ENCODE peak calls at places on chromosomes 13 and 19, in nine cellular contexts. One of them, this sample, is unnamed.

GRCh38 chr13:80048030-80048429 is 292.9 kb downstream of the SPRY2 start:
- DNase-seq in brain microvascular endothelial cell: no peak
- DNase-seq in thoracic aorta: no peak
- DNase-seq in left ventricle myocardium inferior: no peak
- DNase-seq in thyroid gland: no peak
- DNase-seq in psoas muscle: no peak
- DNase-seq in pancreas: no peak
- DNase-seq in breast epithelium: no peak
- DNase-seq in IMR-90: no peak
- DNase-seq in this sample: no peak

GRCh38 chr19:17243854-17244617 is 1.7 kb downstream of the NR2F6 start:
- DNase-seq in brain microvascular endothelial cell: no peak
- DNase-seq in thoracic aorta: no peak
- DNase-seq in left ventricle myocardium inferior: peak; percentile 75
- DNase-seq in thyroid gland: peak; percentile 72
- DNase-seq in psoas muscle: peak; percentile 69
- DNase-seq in pancreas: peak; percentile 66
- DNase-seq in breast epithelium: no peak
- DNase-seq in IMR-90: peak; percentile 20
- DNase-seq in this sample: no peak

GRCh38 chr13:41589434-41589833 is 132.1 kb downstream of the RGCC start:
- DNase-seq in brain microvascular endothelial cell: no peak
- DNase-seq in thoracic aorta: no peak
- DNase-seq in left ventricle myocardium inferior: no peak
- DNase-seq in thyroid gland: no peak
- DNase-seq in psoas muscle: no peak
- DNase-seq in pancreas: no peak
- DNase-seq in breast epithelium: no peak
- DNase-seq in IMR-90: no peak
- DNase-seq in this sample: no peak

GRCh38 chr19:1084024-1084868 is 10.9 kb downstream of the POLR2E start:
- DNase-seq in brain microvascular endothelial cell: no peak
- DNase-seq in thoracic aorta: no peak
- DNase-seq in left ventricle myocardium inferior: no peak
- DNase-seq in thyroid gland: no peak
- DNase-seq in psoas muscle: no peak
- DNase-seq in pancreas: no peak
- DNase-seq in breast epithelium: no peak
- DNase-seq in IMR-90: no peak
- DNase-seq in this sample: no peak

GRCh38 chr13:97976551-97977375 is 23.3 kb downstream of the IPO5 start:
- DNase-seq in brain microvascular endothelial cell: no peak
- DNase-seq in thoracic aorta: peak; percentile 48
- DNase-seq in left ventricle myocardium inferior: no peak
- DNase-seq in thyroid gland: peak; percentile 15
- DNase-seq in psoas muscle: no peak
- DNase-seq in pancreas: peak; percentile 37
- DNase-seq in breast epithelium: peak; percentile 66
- DNase-seq in IMR-90: no peak
- DNase-seq in this sample: no peak

GRCh38 chr19:7562646-7563393 is 27.3 kb downstream of the PNPLA6 start:
- DNase-seq in brain microvascular endothelial cell: no peak
- DNase-seq in thoracic aorta: no peak
- DNase-seq in left ventricle myocardium inferior: no peak
- DNase-seq in thyroid gland: no peak
- DNase-seq in psoas muscle: no peak
- DNase-seq in pancreas: no peak
- DNase-seq in breast epithelium: no peak
- DNase-seq in IMR-90: no peak
- DNase-seq in this sample: no peak

GRCh38 chr13:109145631-109146030 is 516.2 kb downstream of the MYO16 start:
- DNase-seq in brain microvascular endothelial cell: peak; percentile 79
- DNase-seq in thoracic aorta: no peak
- DNase-seq in left ventricle myocardium inferior: no peak
- DNase-seq in thyroid gland: peak; percentile 63
- DNase-seq in psoas muscle: no peak
- DNase-seq in pancreas: peak; percentile 50
- DNase-seq in breast epithelium: no peak
- DNase-seq in IMR-90: peak; percentile 72
- DNase-seq in this sample: peak; percentile 44

GRCh38 chr13:42064259-42064658 is 15.8 kb downstream of the DGKH start:
- DNase-seq in brain microvascular endothelial cell: peak; percentile 96
- DNase-seq in thoracic aorta: no peak
- DNase-seq in left ventricle myocardium inferior: no peak
- DNase-seq in thyroid gland: no peak
- DNase-seq in psoas muscle: peak; percentile 18
- DNase-seq in pancreas: no peak
- DNase-seq in breast epithelium: no peak
- DNase-seq in IMR-90: peak; percentile 94
- DNase-seq in this sample: no peak

GRCh38 chr19:34355201-34355600 is 9.8 kb upstream of the GPI start:
- DNase-seq in brain microvascular endothelial cell: no peak
- DNase-seq in thoracic aorta: no peak
- DNase-seq in left ventricle myocardium inferior: no peak
- DNase-seq in thyroid gland: no peak
- DNase-seq in psoas muscle: no peak
- DNase-seq in pancreas: no peak
- DNase-seq in breast epithelium: no peak
- DNase-seq in IMR-90: no peak
- DNase-seq in this sample: no peak

GRCh38 chr19:19750842-19751790 is 18.2 kb upstream of the ZNF14 start:
- DNase-seq in brain microvascular endothelial cell: no peak
- DNase-seq in thoracic aorta: no peak
- DNase-seq in left ventricle myocardium inferior: no peak
- DNase-seq in thyroid gland: peak; percentile 76
- DNase-seq in psoas muscle: no peak
- DNase-seq in pancreas: peak; percentile 13
- DNase-seq in breast epithelium: no peak
- DNase-seq in IMR-90: no peak
- DNase-seq in this sample: no peak

GRCh38 chr19:4693078-4693350 is 22.9 kb upstream of the MYDGF start:
- DNase-seq in brain microvascular endothelial cell: no peak
- DNase-seq in thoracic aorta: no peak
- DNase-seq in left ventricle myocardium inferior: no peak
- DNase-seq in thyroid gland: no peak
- DNase-seq in psoas muscle: no peak
- DNase-seq in pancreas: no peak
- DNase-seq in breast epithelium: no peak
- DNase-seq in IMR-90: no peak
- DNase-seq in this sample: no peak

GRCh38 chr13:83716121-83716520 is 166.2 kb downstream of the SLITRK1 start:
- DNase-seq in brain microvascular endothelial cell: no peak
- DNase-seq in thoracic aorta: no peak
- DNase-seq in left ventricle myocardium inferior: no peak
- DNase-seq in thyroid gland: no peak
- DNase-seq in psoas muscle: no peak
- DNase-seq in pancreas: no peak
- DNase-seq in breast epithelium: no peak
- DNase-seq in IMR-90: no peak
- DNase-seq in this sample: no peak

GRCh38 chr19:574658-575526 is 2.5 kb downstream of the BSG start:
- DNase-seq in brain microvascular endothelial cell: peak; percentile 15
- DNase-seq in thoracic aorta: no peak
- DNase-seq in left ventricle myocardium inferior: peak; percentile 75
- DNase-seq in thyroid gland: peak; percentile 71
- DNase-seq in psoas muscle: peak; percentile 38
- DNase-seq in pancreas: no peak
- DNase-seq in breast epithelium: no peak
- DNase-seq in IMR-90: peak; percentile 59
- DNase-seq in this sample: no peak

GRCh38 chr13:113192902-113193301 is 15.6 kb downstream of the PCID2 start:
- DNase-seq in brain microvascular endothelial cell: peak; percentile 26
- DNase-seq in thoracic aorta: no peak
- DNase-seq in left ventricle myocardium inferior: no peak
- DNase-seq in thyroid gland: no peak
- DNase-seq in psoas muscle: no peak
- DNase-seq in pancreas: no peak
- DNase-seq in breast epithelium: no peak
- DNase-seq in IMR-90: peak; percentile 88
- DNase-seq in this sample: no peak

GRCh38 chr19:17296278-17296677 is 6.9 kb downstream of the ABHD8 start:
- DNase-seq in brain microvascular endothelial cell: peak; percentile 38
- DNase-seq in thoracic aorta: no peak
- DNase-seq in left ventricle myocardium inferior: no peak
- DNase-seq in thyroid gland: no peak
- DNase-seq in psoas muscle: no peak
- DNase-seq in pancreas: no peak
- DNase-seq in breast epithelium: no peak
- DNase-seq in IMR-90: peak; percentile 36
- DNase-seq in this sample: no peak

DNA sequence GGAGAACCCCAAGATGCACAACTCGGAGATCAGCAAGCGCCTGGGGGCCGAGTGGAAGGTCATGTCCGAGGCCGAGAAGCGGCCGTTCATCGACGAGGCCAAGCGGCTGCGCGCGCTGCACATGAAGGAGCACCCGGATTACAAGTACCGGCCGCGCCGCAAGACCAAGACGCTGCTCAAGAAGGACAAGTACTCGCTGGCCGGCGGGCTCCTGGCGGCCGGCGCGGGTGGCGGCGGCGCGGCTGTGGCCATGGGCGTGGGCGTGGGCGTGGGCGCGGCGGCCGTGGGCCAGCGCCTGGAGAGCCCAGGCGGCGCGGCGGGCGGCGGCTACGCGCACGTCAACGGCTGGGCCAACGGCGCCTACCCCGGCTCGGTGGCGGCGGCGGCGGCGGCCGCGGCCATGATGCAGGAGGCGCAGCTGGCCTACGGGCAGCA is 939 bp downstream of the SOX1 start:
- DNase-seq in brain microvascular endothelial cell: no peak
- DNase-seq in thoracic aorta: no peak
- DNase-seq in left ventricle myocardium inferior: no peak
- DNase-seq in thyroid gland: no peak
- DNase-seq in psoas muscle: no peak
- DNase-seq in pancreas: no peak
- DNase-seq in breast epithelium: no peak
- DNase-seq in IMR-90: no peak
- DNase-seq in this sample: no peak
- H3K4me3 ChIP-seq in brain microvascular endothelial cell: no peak overlapping the region
- H3K4me3 ChIP-seq in thoracic aorta: no peak overlapping the region
- H3K4me3 ChIP-seq in left ventricle myocardium inferior: no peak overlapping the region
- H3K4me3 ChIP-seq in thyroid gland: no peak overlapping the region
- H3K4me3 ChIP-seq in psoas muscle: no peak overlapping the region
- H3K4me3 ChIP-seq in pancreas: no peak overlapping the region
- H3K4me3 ChIP-seq in breast epithelium: no peak overlapping the region
- H3K4me3 ChIP-seq in IMR-90: no peak overlapping the region
- H3K4me3 ChIP-seq in this sample: no peak overlapping the region

GRCh38 chr13:24503376-24503690 is 9.2 kb downstream of the PARP4 start:
- DNase-seq in brain microvascular endothelial cell: no peak
- DNase-seq in thoracic aorta: no peak
- DNase-seq in left ventricle myocardium inferior: no peak
- DNase-seq in thyroid gland: no peak
- DNase-seq in psoas muscle: no peak
- DNase-seq in pancreas: no peak
- DNase-seq in breast epithelium: no peak
- DNase-seq in IMR-90: no peak
- DNase-seq in this sample: no peak
- H3K27ac ChIP-seq in brain microvascular endothelial cell: peak overlapping the region; percentile 48
- H3K27ac ChIP-seq in thoracic aorta: no peak overlapping the region
- H3K27ac ChIP-seq in left ventricle myocardium inferior: peak overlapping the region; percentile 50
- H3K27ac ChIP-seq in thyroid gland: no peak overlapping the region
- H3K27ac ChIP-seq in psoas muscle: no peak overlapping the region
- H3K27ac ChIP-seq in pancreas: no peak overlapping the region
- H3K27ac ChIP-seq in breast epithelium: no peak overlapping the region
- H3K27ac ChIP-seq in IMR-90: no peak overlapping the region
- H3K27ac ChIP-seq in this sample: no peak overlapping the region

DNA sequence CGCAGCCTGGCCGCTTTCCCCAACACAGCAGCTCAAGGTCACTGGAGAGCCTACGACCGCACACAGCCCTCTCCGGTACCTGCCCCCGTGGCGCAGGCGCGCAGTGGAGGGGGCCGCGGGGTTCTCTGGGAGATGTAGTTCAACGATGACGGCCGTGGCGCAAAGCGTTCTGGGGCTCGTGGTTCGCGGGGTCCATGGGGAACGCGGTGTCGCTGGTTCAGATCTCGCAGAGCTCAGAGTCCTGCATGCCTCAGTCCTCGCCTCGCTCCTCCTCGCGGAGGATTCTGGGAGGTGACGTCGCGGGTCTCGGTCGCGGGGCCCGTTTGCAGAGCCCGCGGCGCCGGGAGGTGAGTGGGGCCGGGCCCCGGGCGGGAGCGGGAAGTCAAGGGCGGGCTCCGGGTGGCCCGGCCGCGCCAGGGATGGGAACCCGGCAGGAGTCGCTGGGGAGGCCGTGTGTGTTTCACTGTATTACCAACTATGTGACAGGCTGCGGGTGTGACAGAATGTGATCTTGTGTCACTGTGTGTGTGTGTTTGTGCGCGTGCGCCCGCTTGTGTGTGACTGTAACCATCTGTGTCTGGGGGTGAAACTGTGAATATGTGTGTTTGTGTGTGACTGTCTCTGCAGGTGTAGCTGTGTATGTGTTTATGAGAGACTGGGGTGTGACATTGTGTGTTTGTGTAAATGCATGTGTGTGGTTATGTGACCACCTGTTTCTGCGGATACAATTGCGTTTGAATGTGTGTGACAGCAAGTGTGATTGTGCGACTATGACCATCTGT is at the start of gene ZNF527:
- DNase-seq in brain microvascular endothelial cell: peak; percentile 98
- DNase-seq in thoracic aorta: peak; percentile 90
- DNase-seq in left ventricle myocardium inferior: peak; percentile 98
- DNase-seq in thyroid gland: peak; percentile 99
- DNase-seq in psoas muscle: peak; percentile 98
- DNase-seq in pancreas: peak; percentile 96
- DNase-seq in breast epithelium: peak; percentile 97
- DNase-seq in IMR-90: peak; percentile 96
- DNase-seq in this sample: peak; percentile 88
- TF ChIP-seq CTCF in brain microvascular endothelial cell: no peak
- TF ChIP-seq CTCF in thoracic aorta: no peak
- TF ChIP-seq CTCF in left ventricle myocardium inferior: peak; percentile 20
- TF ChIP-seq CTCF in thyroid gland: no peak
- TF ChIP-seq CTCF in psoas muscle: no peak
- TF ChIP-seq CTCF in pancreas: no peak
- TF ChIP-seq CTCF in breast epithelium: no peak
- TF ChIP-seq CTCF in IMR-90: no peak
- TF ChIP-seq CTCF in this sample: no peak

DNA sequence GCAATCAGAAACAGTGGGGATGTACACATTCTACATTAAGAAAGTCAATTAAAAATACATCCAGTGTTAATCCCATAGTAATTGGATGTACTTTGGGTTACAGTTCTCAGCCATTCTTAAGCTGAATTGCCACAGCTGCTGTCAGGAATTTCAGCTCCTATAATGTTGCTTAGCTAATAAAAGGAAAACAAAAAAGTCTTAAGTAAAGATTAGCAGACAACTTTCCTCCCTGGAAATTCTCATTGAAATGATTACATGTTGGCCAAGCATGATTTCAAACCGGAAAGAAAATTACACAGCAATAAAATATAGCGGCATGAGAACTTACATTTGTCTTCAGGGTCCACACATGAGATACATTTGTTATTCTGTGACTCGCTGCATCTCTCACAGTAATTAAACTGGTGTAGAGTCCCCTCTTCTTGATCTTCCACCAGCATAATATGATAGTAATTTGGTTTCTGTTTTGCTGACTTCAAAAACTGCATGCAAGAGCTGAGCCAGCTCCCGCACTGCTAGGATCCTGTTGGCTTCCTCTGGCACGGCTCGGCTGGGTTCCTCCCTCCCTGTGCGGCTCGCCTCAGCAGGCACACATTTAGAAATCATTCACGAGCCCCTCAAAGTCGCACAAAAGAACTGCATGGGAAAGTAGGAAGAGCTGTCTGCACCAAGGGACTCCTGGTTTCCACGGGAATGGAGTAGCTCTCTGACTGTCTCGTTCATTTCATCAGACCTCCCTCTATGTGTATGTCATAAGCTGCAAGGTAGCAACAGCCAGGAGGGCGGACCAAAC is at the start of gene HTR2A:
- DNase-seq in brain microvascular endothelial cell: peak; percentile 19
- DNase-seq in thoracic aorta: no peak
- DNase-seq in left ventricle myocardium inferior: peak; percentile 23
- DNase-seq in thyroid gland: peak; percentile 63
- DNase-seq in psoas muscle: no peak
- DNase-seq in pancreas: no peak
- DNase-seq in breast epithelium: no peak
- DNase-seq in IMR-90: peak; percentile 17
- DNase-seq in this sample: no peak
- H3K4me3 ChIP-seq in brain microvascular endothelial cell: peak within 1 kb of the TSS; percentile 40
- H3K4me3 ChIP-seq in thoracic aorta: peak within 1 kb of the TSS; percentile 63
- H3K4me3 ChIP-seq in left ventricle myocardium inferior: peak within 1 kb of the TSS; percentile 49
- H3K4me3 ChIP-seq in thyroid gland: no peak within 1 kb of the TSS
- H3K4me3 ChIP-seq in psoas muscle: peak within 1 kb of the TSS; percentile 66
- H3K4me3 ChIP-seq in pancreas: peak within 1 kb of the TSS; percentile 22
- H3K4me3 ChIP-seq in breast epithelium: peak within 1 kb of the TSS; percentile 36
- H3K4me3 ChIP-seq in IMR-90: peak within 1 kb of the TSS; percentile 45
- H3K4me3 ChIP-seq in this sample: peak within 1 kb of the TSS; percentile 52